ENCODE peak calls at places on chromosomes 13 and 19, in ten cellular contexts. E is gastrocnemius medialis, C is K562, J is A549, B is upper lobe of left lung, T is heart left ventricle, L is HCT116, I is GM12878, S is right lobe of liver, X is HepG2. P is an unnamed sample.
A peak's percentile ranks its signal among the peaks of the same experiment; 100 is the strongest.

GRCh38 chr13:84481958-84482357 is 599.7 kb upstream of the SLITRK1 start:
- ATAC-seq in E (no peak), C (no peak), J (no peak), B (no peak), T (no peak), L (no peak), I (peak; percentile 27), S (no peak), X (no peak), P (no peak)

GRCh38 chr19:30113182-30113581 is 171.1 kb downstream of the URI1 start:
- ATAC-seq in E (no peak), C (no peak), J (no peak), B (no peak), T (no peak), L (no peak), I (no peak), S (no peak), X (no peak), P (no peak)

GRCh38 chr13:101530293-101530692 is 77.8 kb downstream of the ITGBL1 start:
- ATAC-seq in E (no peak), C (no peak), J (no peak), B (no peak), T (no peak), L (no peak), I (peak; percentile 13), S (peak; percentile 47), X (no peak), P (no peak)

GRCh38 chr19:55117063-55117635 is 288 bp downstream of the PPP1R12C start:
- ATAC-seq in E (peak; percentile 3), C (peak; percentile 3), J (peak; percentile 14), B (no peak), T (no peak), L (peak; percentile 26), I (no peak), S (no peak), X (peak; percentile 38), P (peak; percentile 0)

GRCh38 chr13:31441804-31442487 is 242.2 kb downstream of the B3GLCT start:
- ATAC-seq in E (peak; percentile 68), C (no peak), J (no peak), B (peak; percentile 67), T (peak; percentile 90), L (no peak), I (no peak), S (no peak), X (no peak), P (peak; percentile 61)

GRCh38 chr19:19606021-19606420 is 12.5 kb downstream of the PBX4 start:
- ATAC-seq in E (no peak), C (peak; percentile 42), J (no peak), B (no peak), T (no peak), L (peak; percentile 80), I (peak; percentile 64), S (no peak), X (peak; percentile 30), P (no peak)

GRCh38 chr13:21048901-21049655 is 12.3 kb downstream of the LATS2 start:
- ATAC-seq in E (no peak), C (no peak), J (no peak), B (no peak), T (no peak), L (no peak), I (no peak), S (no peak), X (no peak), P (no peak)

GRCh38 chr19:46351241-46352041 is 4.6 kb downstream of the PPP5C start:
- ATAC-seq in E (no peak), C (no peak), J (no peak), B (no peak), T (no peak), L (no peak), I (peak; percentile 18), S (no peak), X (no peak), P (peak; percentile 20)

GRCh38 chr13:28753208-28753892 is 34.6 kb upstream of the SLC46A3 start:
- ATAC-seq in E (no peak), C (no peak), J (peak; percentile 99), B (peak; percentile 80), T (peak; percentile 75), L (peak; percentile 92), I (no peak), S (peak; percentile 75), X (peak; percentile 95), P (peak; percentile 78)

GRCh38 chr19:46426035-46426505 is 2.7 kb downstream of the PNMA8C start:
- ATAC-seq in E (no peak), C (peak; percentile 22), J (peak; percentile 57), B (peak; percentile 5), T (peak; percentile 18), L (no peak), I (no peak), S (peak; percentile 69), X (peak; percentile 80), P (no peak)

GRCh38 chr13:26017196-26017921 is 34.5 kb downstream of the SHISA2 start:
- ATAC-seq in E (no peak), C (no peak), J (no peak), B (peak; percentile 23), T (no peak), L (no peak), I (no peak), S (no peak), X (no peak), P (no peak)

GRCh38 chr19:17336872-17337674 is at the start of gene GTPBP3:
- ATAC-seq in E (peak; percentile 94), C (peak; percentile 82), J (peak; percentile 72), B (peak; percentile 93), T (peak; percentile 96), L (peak; percentile 64), I (peak; percentile 89), S (peak; percentile 82), X (peak; percentile 79), P (peak; percentile 93)

DNA sequence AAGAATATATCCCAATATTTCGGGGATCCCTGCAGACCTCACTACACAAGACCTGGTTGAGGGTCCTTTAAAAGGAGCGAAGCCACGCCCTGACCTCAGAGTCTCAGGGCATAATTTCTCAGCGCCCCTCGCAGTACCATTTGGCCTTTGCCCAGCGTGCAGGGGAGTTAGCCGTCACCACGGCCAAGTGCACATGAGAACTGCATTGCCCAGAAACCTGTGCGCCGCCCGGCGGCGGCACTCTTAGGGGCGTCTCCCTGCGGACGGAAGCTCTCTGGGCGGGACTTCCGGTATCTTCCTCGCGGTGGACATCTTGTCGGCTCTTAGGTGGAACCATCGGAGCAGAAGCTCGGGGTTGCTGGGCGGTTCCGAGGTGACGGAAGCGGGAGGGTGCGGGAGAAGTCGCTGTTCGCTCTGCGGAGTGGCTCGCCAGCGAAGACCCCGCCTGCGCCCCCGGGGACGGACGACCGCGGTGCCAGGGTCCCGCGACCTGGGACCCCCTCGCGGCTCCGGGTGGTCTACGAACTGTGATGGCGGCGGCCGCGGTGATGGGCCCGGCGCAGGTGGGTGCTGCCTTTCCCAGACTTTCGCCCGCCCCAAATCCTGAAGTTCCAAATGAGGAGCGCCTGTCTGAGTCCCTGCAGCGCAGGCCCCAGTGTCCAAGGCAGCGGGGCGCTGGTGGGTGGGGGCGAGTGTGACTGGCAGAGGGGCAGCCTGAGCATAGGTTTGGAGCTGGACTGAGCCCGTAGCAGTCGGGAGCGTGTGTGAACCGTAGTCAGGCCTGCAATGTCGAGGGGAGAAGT is at the start of gene ZNF134:
- ATAC-seq in E (peak; percentile 99), C (peak; percentile 100), J (peak; percentile 99), B (peak; percentile 99), T (peak; percentile 99), L (peak; percentile 97), I (peak; percentile 100), S (peak; percentile 100), X (peak; percentile 99), P (peak; percentile 94)
- TF ChIP-seq POLR2A in E (no peak), C (peak; percentile 74), J (peak; percentile 30), B (no peak), T (peak; percentile 46), L (no peak), I (peak; percentile 87), S (no peak), X (peak; percentile 69), P (no peak)

GRCh38 chr19:10293637-10294367 is 4.0 kb downstream of the ICAM5 start:
- ATAC-seq in E (no peak), C (no peak), J (no peak), B (no peak), T (no peak), L (no peak), I (no peak), S (no peak), X (no peak), P (no peak)

GRCh38 chr19:10295847-10296591 is 6.3 kb downstream of the ICAM5 start:
- ATAC-seq in E (no peak), C (no peak), J (no peak), B (no peak), T (no peak), L (no peak), I (no peak), S (no peak), X (peak; percentile 11), P (no peak)

GRCh38 chr19:10292789-10293636 is 3.3 kb downstream of the ICAM5 start:
- ATAC-seq in E (no peak), C (peak; percentile 6), J (no peak), B (no peak), T (no peak), L (no peak), I (no peak), S (no peak), X (no peak), P (no peak)

GRCh38 chr19:10294368-10294697 is 4.6 kb downstream of the ICAM5 start:
- ATAC-seq in E (no peak), C (no peak), J (no peak), B (no peak), T (no peak), L (no peak), I (no peak), S (no peak), X (no peak), P (no peak)

DNA sequence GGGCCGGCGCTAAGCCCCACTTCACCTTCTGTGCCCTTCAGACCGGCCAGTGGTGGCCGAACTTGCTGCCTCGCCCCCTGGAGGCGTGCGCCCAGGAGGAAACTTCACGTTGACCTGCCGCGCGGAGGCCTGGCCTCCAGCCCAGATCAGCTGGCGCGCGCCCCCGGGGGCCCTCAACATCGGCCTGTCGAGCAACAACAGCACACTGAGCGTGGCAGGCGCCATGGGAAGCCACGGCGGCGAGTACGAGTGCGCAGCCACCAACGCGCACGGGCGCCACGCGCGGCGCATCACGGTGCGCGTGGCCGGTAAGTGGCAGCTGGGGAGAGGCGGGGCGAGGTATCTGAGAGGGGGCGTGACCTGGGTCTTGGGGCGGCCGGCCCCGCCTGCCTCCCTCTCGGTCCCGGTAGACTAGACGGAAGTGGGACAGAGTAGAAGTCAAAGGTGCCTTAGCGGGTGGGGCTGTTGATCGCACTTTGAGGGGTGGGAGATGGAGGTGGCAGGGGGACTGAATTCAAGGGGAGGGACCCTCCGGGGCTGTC is 5.6 kb downstream of the ICAM5 start:
- ATAC-seq in E (no peak), C (no peak), J (peak; percentile 52), B (peak; percentile 42), T (no peak), L (no peak), I (peak; percentile 68), S (peak; percentile 20), X (peak; percentile 7), P (no peak)
- TF ChIP-seq POLR2A in E (no peak), C (peak; percentile 11), J (no peak), B (no peak), T (no peak), L (no peak), I (peak; percentile 66), S (no peak), X (no peak), P (no peak)

GRCh38 chr19:40806385-40807146 is 7.6 kb downstream of the EGLN2 start:
- ATAC-seq in E (peak; percentile 19), C (peak; percentile 68), J (peak; percentile 58), B (peak; percentile 61), T (peak; percentile 64), L (peak; percentile 69), I (peak; percentile 77), S (peak; percentile 22), X (peak; percentile 81), P (peak; percentile 57)
- TF ChIP-seq POLR2A in E (no peak), C (no peak), J (no peak), B (peak; percentile 29), T (peak; percentile 33), L (no peak), I (peak; percentile 52), S (no peak), X (no peak), P (no peak)

GRCh38 chr13:41310963-41311606 is at the start of gene NAA16:
- ATAC-seq in E (peak; percentile 86), C (peak; percentile 85), J (peak; percentile 89), B (peak; percentile 97), T (peak; percentile 96), L (peak; percentile 87), I (peak; percentile 84), S (peak; percentile 94), X (peak; percentile 88), P (peak; percentile 90)
- TF ChIP-seq POLR2A in E (peak; percentile 90), C (peak; percentile 81), J (peak; percentile 72), B (peak; percentile 91), T (peak; percentile 58), L (peak; percentile 72), I (peak; percentile 85), S (peak; percentile 59), X (peak; percentile 68), P (peak; percentile 64)

P was measured in gastroesophageal sphincter.